ENCODE peak calls at places on chromosomes 11 and 22, in seven cellular contexts. One of them, this sample, is unnamed.

GRCh38 chr11:103406357-103406756 is 297.1 kb downstream of the DYNC2H1 start:
- DNase-seq in iris pigment epithelial cell: no peak
- DNase-seq in ovary: no peak
- DNase-seq in hippocampal formation: no peak
- DNase-seq in NCI-H748 treated with DMSO at 0.1 percent for 48 hours: no peak
- DNase-seq in activated T-helper 9 cell treated with anti-CD3 and anti-CD28 coated beads, Interleukin-2, amount 50 U/mL, for 16 hours: no peak
- DNase-seq in NCI-H2081: no peak
- DNase-seq in this sample: peak

GRCh38 chr22:45242778-45243191 is 2.1 kb upstream of the KIAA0930 start:
- DNase-seq in iris pigment epithelial cell: no peak
- DNase-seq in ovary: no peak
- DNase-seq in hippocampal formation: peak
- DNase-seq in NCI-H748 treated with DMSO at 0.1 percent for 48 hours: peak
- DNase-seq in activated T-helper 9 cell treated with anti-CD3 and anti-CD28 coated beads, Interleukin-2, amount 50 U/mL, for 16 hours: no peak
- DNase-seq in NCI-H2081: peak
- DNase-seq in this sample: no peak

GRCh38 chr11:66721939-66722338 is 7.1 kb downstream of the SPTBN2 start:
- DNase-seq in iris pigment epithelial cell: no peak
- DNase-seq in ovary: no peak
- DNase-seq in hippocampal formation: no peak
- DNase-seq in NCI-H748 treated with DMSO at 0.1 percent for 48 hours: no peak
- DNase-seq in activated T-helper 9 cell treated with anti-CD3 and anti-CD28 coated beads, Interleukin-2, amount 50 U/mL, for 16 hours: no peak
- DNase-seq in NCI-H2081: no peak
- DNase-seq in this sample: no peak

GRCh38 chr11:117171648-117172051 is 6.9 kb upstream of the SIDT2 start:
- DNase-seq in iris pigment epithelial cell: peak
- DNase-seq in ovary: no peak
- DNase-seq in hippocampal formation: no peak
- DNase-seq in NCI-H748 treated with DMSO at 0.1 percent for 48 hours: no peak
- DNase-seq in activated T-helper 9 cell treated with anti-CD3 and anti-CD28 coated beads, Interleukin-2, amount 50 U/mL, for 16 hours: no peak
- DNase-seq in NCI-H2081: no peak
- DNase-seq in this sample: no peak

GRCh38 chr11:115707180-115707905 is 203.1 kb upstream of the CADM1 start:
- DNase-seq in iris pigment epithelial cell: peak
- DNase-seq in ovary: no peak
- DNase-seq in hippocampal formation: no peak
- DNase-seq in NCI-H748 treated with DMSO at 0.1 percent for 48 hours: no peak
- DNase-seq in activated T-helper 9 cell treated with anti-CD3 and anti-CD28 coated beads, Interleukin-2, amount 50 U/mL, for 16 hours: no peak
- DNase-seq in NCI-H2081: no peak
- DNase-seq in this sample: no peak

GRCh38 chr22:37133304-37134018 is 16.3 kb downstream of the IL2RB start:
- DNase-seq in iris pigment epithelial cell: no peak
- DNase-seq in ovary: no peak
- DNase-seq in hippocampal formation: no peak
- DNase-seq in NCI-H748 treated with DMSO at 0.1 percent for 48 hours: no peak
- DNase-seq in activated T-helper 9 cell treated with anti-CD3 and anti-CD28 coated beads, Interleukin-2, amount 50 U/mL, for 16 hours: no peak
- DNase-seq in NCI-H2081: no peak
- DNase-seq in this sample: no peak

GRCh38 chr11:108587109-108587508 is 6.5 kb downstream of the EXPH5 start:
- DNase-seq in iris pigment epithelial cell: no peak
- DNase-seq in ovary: no peak
- DNase-seq in hippocampal formation: no peak
- DNase-seq in NCI-H748 treated with DMSO at 0.1 percent for 48 hours: no peak
- DNase-seq in activated T-helper 9 cell treated with anti-CD3 and anti-CD28 coated beads, Interleukin-2, amount 50 U/mL, for 16 hours: no peak
- DNase-seq in NCI-H2081: no peak
- DNase-seq in this sample: no peak

GRCh38 chr22:43222281-43222680 is 35.3 kb upstream of the TTLL12 start:
- DNase-seq in iris pigment epithelial cell: no peak
- DNase-seq in ovary: no peak
- DNase-seq in hippocampal formation: no peak
- DNase-seq in NCI-H748 treated with DMSO at 0.1 percent for 48 hours: no peak
- DNase-seq in activated T-helper 9 cell treated with anti-CD3 and anti-CD28 coated beads, Interleukin-2, amount 50 U/mL, for 16 hours: no peak
- DNase-seq in NCI-H2081: no peak
- DNase-seq in this sample: no peak

GRCh38 chr22:38270091-38270972 is 2.5 kb downstream of the TMEM184B start:
- DNase-seq in iris pigment epithelial cell: no peak
- DNase-seq in ovary: no peak
- DNase-seq in hippocampal formation: peak
- DNase-seq in NCI-H748 treated with DMSO at 0.1 percent for 48 hours: no peak
- DNase-seq in activated T-helper 9 cell treated with anti-CD3 and anti-CD28 coated beads, Interleukin-2, amount 50 U/mL, for 16 hours: no peak
- DNase-seq in NCI-H2081: no peak
- DNase-seq in this sample: peak

GRCh38 chr11:15737326-15737725 is 619.0 kb downstream of the SOX6 start:
- DNase-seq in iris pigment epithelial cell: no peak
- DNase-seq in ovary: no peak
- DNase-seq in hippocampal formation: no peak
- DNase-seq in NCI-H748 treated with DMSO at 0.1 percent for 48 hours: no peak
- DNase-seq in activated T-helper 9 cell treated with anti-CD3 and anti-CD28 coated beads, Interleukin-2, amount 50 U/mL, for 16 hours: no peak
- DNase-seq in NCI-H2081: no peak
- DNase-seq in this sample: no peak

GRCh38 chr22:44340271-44341239 is 27.8 kb upstream of the SHISAL1 start:
- DNase-seq in iris pigment epithelial cell: no peak
- DNase-seq in ovary: no peak
- DNase-seq in hippocampal formation: peak
- DNase-seq in NCI-H748 treated with DMSO at 0.1 percent for 48 hours: no peak
- DNase-seq in activated T-helper 9 cell treated with anti-CD3 and anti-CD28 coated beads, Interleukin-2, amount 50 U/mL, for 16 hours: no peak
- DNase-seq in NCI-H2081: no peak
- DNase-seq in this sample: no peak

GRCh38 chr11:375065-376025 is 6.0 kb downstream of the B4GALNT4 start:
- DNase-seq in iris pigment epithelial cell: no peak
- DNase-seq in ovary: no peak
- DNase-seq in hippocampal formation: no peak
- DNase-seq in NCI-H748 treated with DMSO at 0.1 percent for 48 hours: no peak
- DNase-seq in activated T-helper 9 cell treated with anti-CD3 and anti-CD28 coated beads, Interleukin-2, amount 50 U/mL, for 16 hours: no peak
- DNase-seq in NCI-H2081: no peak
- DNase-seq in this sample: no peak

GRCh38 chr11:112834277-112834755 is 126.9 kb upstream of the NCAM1 start:
- DNase-seq in iris pigment epithelial cell: no peak
- DNase-seq in ovary: no peak
- DNase-seq in hippocampal formation: peak
- DNase-seq in NCI-H748 treated with DMSO at 0.1 percent for 48 hours: no peak
- DNase-seq in activated T-helper 9 cell treated with anti-CD3 and anti-CD28 coated beads, Interleukin-2, amount 50 U/mL, for 16 hours: no peak
- DNase-seq in NCI-H2081: peak
- DNase-seq in this sample: no peak

GRCh38 chr11:69241075-69241740 is 52.7 kb upstream of the MYEOV start:
- DNase-seq in iris pigment epithelial cell: no peak
- DNase-seq in ovary: no peak
- DNase-seq in hippocampal formation: no peak
- DNase-seq in NCI-H748 treated with DMSO at 0.1 percent for 48 hours: no peak
- DNase-seq in activated T-helper 9 cell treated with anti-CD3 and anti-CD28 coated beads, Interleukin-2, amount 50 U/mL, for 16 hours: no peak
- DNase-seq in NCI-H2081: no peak
- DNase-seq in this sample: no peak

GRCh38 chr11:13008625-13009475 is at the start of gene RASSF10:
- DNase-seq in iris pigment epithelial cell: peak
- DNase-seq in ovary: no peak
- DNase-seq in hippocampal formation: no peak
- DNase-seq in NCI-H748 treated with DMSO at 0.1 percent for 48 hours: peak
- DNase-seq in activated T-helper 9 cell treated with anti-CD3 and anti-CD28 coated beads, Interleukin-2, amount 50 U/mL, for 16 hours: no peak
- DNase-seq in NCI-H2081: peak
- DNase-seq in this sample: peak

GRCh38 chr22:26845016-26845728 is 187.8 kb downstream of the MIAT start:
- DNase-seq in iris pigment epithelial cell: peak
- DNase-seq in ovary: no peak
- DNase-seq in hippocampal formation: peak
- DNase-seq in NCI-H748 treated with DMSO at 0.1 percent for 48 hours: no peak
- DNase-seq in activated T-helper 9 cell treated with anti-CD3 and anti-CD28 coated beads, Interleukin-2, amount 50 U/mL, for 16 hours: no peak
- DNase-seq in NCI-H2081: peak
- DNase-seq in this sample: no peak

GRCh38 chr11:72595292-72595684 is 78.9 kb downstream of the PDE2A start:
- DNase-seq in iris pigment epithelial cell: no peak
- DNase-seq in ovary: no peak
- DNase-seq in hippocampal formation: no peak
- DNase-seq in NCI-H748 treated with DMSO at 0.1 percent for 48 hours: no peak
- DNase-seq in activated T-helper 9 cell treated with anti-CD3 and anti-CD28 coated beads, Interleukin-2, amount 50 U/mL, for 16 hours: no peak
- DNase-seq in NCI-H2081: no peak
- DNase-seq in this sample: no peak

GRCh38 chr11:3074912-3075589 is 17.8 kb upstream of the CARS1 start:
- DNase-seq in iris pigment epithelial cell: no peak
- DNase-seq in ovary: no peak
- DNase-seq in hippocampal formation: no peak
- DNase-seq in NCI-H748 treated with DMSO at 0.1 percent for 48 hours: peak
- DNase-seq in activated T-helper 9 cell treated with anti-CD3 and anti-CD28 coated beads, Interleukin-2, amount 50 U/mL, for 16 hours: no peak
- DNase-seq in NCI-H2081: peak
- DNase-seq in this sample: no peak

GRCh38 chr11:8732276-8732675 is 49.7 kb downstream of the RPL27A start:
- DNase-seq in iris pigment epithelial cell: no peak
- DNase-seq in ovary: no peak
- DNase-seq in hippocampal formation: no peak
- DNase-seq in NCI-H748 treated with DMSO at 0.1 percent for 48 hours: no peak
- DNase-seq in activated T-helper 9 cell treated with anti-CD3 and anti-CD28 coated beads, Interleukin-2, amount 50 U/mL, for 16 hours: no peak
- DNase-seq in NCI-H2081: no peak
- DNase-seq in this sample: no peak

GRCh38 chr11:95371147-95371546 is 140.1 kb upstream of the SESN3 start:
- DNase-seq in iris pigment epithelial cell: no peak
- DNase-seq in ovary: no peak
- DNase-seq in hippocampal formation: no peak
- DNase-seq in NCI-H748 treated with DMSO at 0.1 percent for 48 hours: no peak
- DNase-seq in activated T-helper 9 cell treated with anti-CD3 and anti-CD28 coated beads, Interleukin-2, amount 50 U/mL, for 16 hours: no peak
- DNase-seq in NCI-H2081: no peak
- DNase-seq in this sample: no peak

GRCh38 chr22:19723990-19724827 is 870 bp downstream of the GP1BB start:
- DNase-seq in iris pigment epithelial cell: no peak
- DNase-seq in ovary: no peak
- DNase-seq in hippocampal formation: no peak
- DNase-seq in NCI-H748 treated with DMSO at 0.1 percent for 48 hours: peak
- DNase-seq in activated T-helper 9 cell treated with anti-CD3 and anti-CD28 coated beads, Interleukin-2, amount 50 U/mL, for 16 hours: no peak
- DNase-seq in NCI-H2081: no peak
- DNase-seq in this sample: no peak

GRCh38 chr11:62792193-62792575 is 378 bp upstream of the TMEM223 start:
- DNase-seq in iris pigment epithelial cell: no peak
- DNase-seq in ovary: peak
- DNase-seq in hippocampal formation: no peak
- DNase-seq in NCI-H748 treated with DMSO at 0.1 percent for 48 hours: no peak
- DNase-seq in activated T-helper 9 cell treated with anti-CD3 and anti-CD28 coated beads, Interleukin-2, amount 50 U/mL, for 16 hours: no peak
- DNase-seq in NCI-H2081: no peak
- DNase-seq in this sample: no peak

GRCh38 chr11:76634934-76635333 is 35.6 kb downstream of the LRRC32 start:
- DNase-seq in iris pigment epithelial cell: no peak
- DNase-seq in ovary: peak
- DNase-seq in hippocampal formation: no peak
- DNase-seq in NCI-H748 treated with DMSO at 0.1 percent for 48 hours: no peak
- DNase-seq in activated T-helper 9 cell treated with anti-CD3 and anti-CD28 coated beads, Interleukin-2, amount 50 U/mL, for 16 hours: no peak
- DNase-seq in NCI-H2081: no peak
- DNase-seq in this sample: no peak

GRCh38 chr11:100769617-100770016 is 82.5 kb downstream of the ARHGAP42 start:
- DNase-seq in iris pigment epithelial cell: no peak
- DNase-seq in ovary: no peak
- DNase-seq in hippocampal formation: no peak
- DNase-seq in NCI-H748 treated with DMSO at 0.1 percent for 48 hours: no peak
- DNase-seq in activated T-helper 9 cell treated with anti-CD3 and anti-CD28 coated beads, Interleukin-2, amount 50 U/mL, for 16 hours: no peak
- DNase-seq in NCI-H2081: no peak
- DNase-seq in this sample: no peak

GRCh38 chr22:35617137-35617755 is at the start of gene MB:
- DNase-seq in iris pigment epithelial cell: no peak
- DNase-seq in ovary: no peak
- DNase-seq in hippocampal formation: no peak
- DNase-seq in NCI-H748 treated with DMSO at 0.1 percent for 48 hours: no peak
- DNase-seq in activated T-helper 9 cell treated with anti-CD3 and anti-CD28 coated beads, Interleukin-2, amount 50 U/mL, for 16 hours: no peak
- DNase-seq in NCI-H2081: no peak
- DNase-seq in this sample: no peak

GRCh38 chr11:11582261-11582701 is 39.5 kb downstream of the GALNT18 start:
- DNase-seq in iris pigment epithelial cell: no peak
- DNase-seq in ovary: no peak
- DNase-seq in hippocampal formation: peak
- DNase-seq in NCI-H748 treated with DMSO at 0.1 percent for 48 hours: no peak
- DNase-seq in activated T-helper 9 cell treated with anti-CD3 and anti-CD28 coated beads, Interleukin-2, amount 50 U/mL, for 16 hours: no peak
- DNase-seq in NCI-H2081: no peak
- DNase-seq in this sample: no peak